ENCODE peak calls at places on chromosomes 1 and 21, in six cellular contexts. One of them, this sample, is unnamed.
A peak's percentile ranks its signal among the peaks of the same experiment; 100 is the strongest.

GRCh38 chr1:178536844-178537371 is 24.0 kb downstream of the TEX35 start:
- DNase-seq in heart right ventricle: peak; percentile 48
- DNase-seq in cardiac muscle cell: no peak
- DNase-seq in uterus: peak; percentile 36
- DNase-seq in neural progenitor cell: no peak
- DNase-seq in fibroblast of lung: peak; percentile 99
- DNase-seq in this sample: peak; percentile 85

GRCh38 chr1:243489681-243490080 is 233.8 kb downstream of the SDCCAG8 start:
- DNase-seq in heart right ventricle: no peak
- DNase-seq in cardiac muscle cell: no peak
- DNase-seq in uterus: no peak
- DNase-seq in neural progenitor cell: no peak
- DNase-seq in fibroblast of lung: no peak
- DNase-seq in this sample: no peak

GRCh38 chr1:214566158-214567104 is 15.0 kb upstream of the PTPN14 start:
- DNase-seq in heart right ventricle: no peak
- DNase-seq in cardiac muscle cell: no peak
- DNase-seq in uterus: no peak
- DNase-seq in neural progenitor cell: no peak
- DNase-seq in fibroblast of lung: peak; percentile 89
- DNase-seq in this sample: no peak

GRCh38 chr21:29245104-29245643 is 53.5 kb upstream of the BACH1 start:
- DNase-seq in heart right ventricle: no peak
- DNase-seq in cardiac muscle cell: no peak
- DNase-seq in uterus: no peak
- DNase-seq in neural progenitor cell: no peak
- DNase-seq in fibroblast of lung: no peak
- DNase-seq in this sample: peak; percentile 49

GRCh38 chr1:58249729-58250586 is 296.6 kb downstream of the OMA1 start:
- DNase-seq in heart right ventricle: peak; percentile 30
- DNase-seq in cardiac muscle cell: peak; percentile 68
- DNase-seq in uterus: peak; percentile 20
- DNase-seq in neural progenitor cell: peak; percentile 86
- DNase-seq in fibroblast of lung: peak; percentile 66
- DNase-seq in this sample: peak; percentile 52

GRCh38 chr21:45302082-45303061 is 14.7 kb upstream of the POFUT2 start:
- DNase-seq in heart right ventricle: peak; percentile 82
- DNase-seq in cardiac muscle cell: no peak
- DNase-seq in uterus: peak; percentile 79
- DNase-seq in neural progenitor cell: no peak
- DNase-seq in fibroblast of lung: no peak
- DNase-seq in this sample: no peak

GRCh38 chr1:26618561-26618960 is 77.3 kb upstream of the ARID1A start:
- DNase-seq in heart right ventricle: no peak
- DNase-seq in cardiac muscle cell: no peak
- DNase-seq in uterus: no peak
- DNase-seq in neural progenitor cell: peak; percentile 24
- DNase-seq in fibroblast of lung: no peak
- DNase-seq in this sample: no peak

GRCh38 chr1:17562375-17562774 is 22.9 kb downstream of the ARHGEF10L start:
- DNase-seq in heart right ventricle: no peak
- DNase-seq in cardiac muscle cell: no peak
- DNase-seq in uterus: no peak
- DNase-seq in neural progenitor cell: no peak
- DNase-seq in fibroblast of lung: no peak
- DNase-seq in this sample: no peak

GRCh38 chr1:167538657-167539056 is 14.9 kb downstream of the CREG1 start:
- DNase-seq in heart right ventricle: no peak
- DNase-seq in cardiac muscle cell: peak; percentile 17
- DNase-seq in uterus: no peak
- DNase-seq in neural progenitor cell: peak; percentile 23
- DNase-seq in fibroblast of lung: no peak
- DNase-seq in this sample: no peak

GRCh38 chr1:243713470-243714186 is 136.4 kb downstream of the AKT3 start:
- DNase-seq in heart right ventricle: no peak
- DNase-seq in cardiac muscle cell: peak; percentile 18
- DNase-seq in uterus: peak; percentile 49
- DNase-seq in neural progenitor cell: peak; percentile 67
- DNase-seq in fibroblast of lung: peak; percentile 69
- DNase-seq in this sample: no peak

GRCh38 chr1:210654176-210654786 is 325.6 kb downstream of the HHAT start:
- DNase-seq in heart right ventricle: no peak
- DNase-seq in cardiac muscle cell: no peak
- DNase-seq in uterus: no peak
- DNase-seq in neural progenitor cell: no peak
- DNase-seq in fibroblast of lung: no peak
- DNase-seq in this sample: peak; percentile 28

GRCh38 chr1:203504400-203505250 is 10.7 kb downstream of the OPTC start:
- DNase-seq in heart right ventricle: peak; percentile 74
- DNase-seq in cardiac muscle cell: peak; percentile 90
- DNase-seq in uterus: peak; percentile 92
- DNase-seq in neural progenitor cell: peak; percentile 91
- DNase-seq in fibroblast of lung: peak; percentile 68
- DNase-seq in this sample: no peak

GRCh38 chr1:59057801-59058200 is 239.1 kb upstream of the FGGY start:
- DNase-seq in heart right ventricle: no peak
- DNase-seq in cardiac muscle cell: no peak
- DNase-seq in uterus: no peak
- DNase-seq in neural progenitor cell: no peak
- DNase-seq in fibroblast of lung: no peak
- DNase-seq in this sample: no peak

GRCh38 chr1:220462756-220463155 is 65.2 kb upstream of the MARK1 start:
- DNase-seq in heart right ventricle: no peak
- DNase-seq in cardiac muscle cell: peak; percentile 45
- DNase-seq in uterus: no peak
- DNase-seq in neural progenitor cell: peak; percentile 79
- DNase-seq in fibroblast of lung: no peak
- DNase-seq in this sample: no peak

GRCh38 chr1:2300851-2301606 is 72.9 kb downstream of the SKI start:
- DNase-seq in heart right ventricle: peak; percentile 84
- DNase-seq in cardiac muscle cell: no peak
- DNase-seq in uterus: peak; percentile 71
- DNase-seq in neural progenitor cell: no peak
- DNase-seq in fibroblast of lung: peak; percentile 37
- DNase-seq in this sample: no peak

GRCh38 chr1:15334995-15335394 is 74.7 kb upstream of the EFHD2 start:
- DNase-seq in heart right ventricle: no peak
- DNase-seq in cardiac muscle cell: no peak
- DNase-seq in uterus: no peak
- DNase-seq in neural progenitor cell: no peak
- DNase-seq in fibroblast of lung: no peak
- DNase-seq in this sample: no peak

GRCh38 chr1:116878804-116879477 is 30.8 kb upstream of the PTGFRN start:
- DNase-seq in heart right ventricle: peak; percentile 40
- DNase-seq in cardiac muscle cell: peak; percentile 56
- DNase-seq in uterus: peak; percentile 65
- DNase-seq in neural progenitor cell: peak; percentile 64
- DNase-seq in fibroblast of lung: peak; percentile 80
- DNase-seq in this sample: peak; percentile 91

GRCh38 chr1:51289676-51290488 is 40.5 kb downstream of the TTC39A start:
- DNase-seq in heart right ventricle: no peak
- DNase-seq in cardiac muscle cell: no peak
- DNase-seq in uterus: no peak
- DNase-seq in neural progenitor cell: no peak
- DNase-seq in fibroblast of lung: no peak
- DNase-seq in this sample: no peak

GRCh38 chr1:162732566-162733335 is 57.8 kb upstream of the HSD17B7 start:
- DNase-seq in heart right ventricle: peak; percentile 64
- DNase-seq in cardiac muscle cell: no peak
- DNase-seq in uterus: peak; percentile 40
- DNase-seq in neural progenitor cell: no peak
- DNase-seq in fibroblast of lung: no peak
- DNase-seq in this sample: no peak

DNA sequence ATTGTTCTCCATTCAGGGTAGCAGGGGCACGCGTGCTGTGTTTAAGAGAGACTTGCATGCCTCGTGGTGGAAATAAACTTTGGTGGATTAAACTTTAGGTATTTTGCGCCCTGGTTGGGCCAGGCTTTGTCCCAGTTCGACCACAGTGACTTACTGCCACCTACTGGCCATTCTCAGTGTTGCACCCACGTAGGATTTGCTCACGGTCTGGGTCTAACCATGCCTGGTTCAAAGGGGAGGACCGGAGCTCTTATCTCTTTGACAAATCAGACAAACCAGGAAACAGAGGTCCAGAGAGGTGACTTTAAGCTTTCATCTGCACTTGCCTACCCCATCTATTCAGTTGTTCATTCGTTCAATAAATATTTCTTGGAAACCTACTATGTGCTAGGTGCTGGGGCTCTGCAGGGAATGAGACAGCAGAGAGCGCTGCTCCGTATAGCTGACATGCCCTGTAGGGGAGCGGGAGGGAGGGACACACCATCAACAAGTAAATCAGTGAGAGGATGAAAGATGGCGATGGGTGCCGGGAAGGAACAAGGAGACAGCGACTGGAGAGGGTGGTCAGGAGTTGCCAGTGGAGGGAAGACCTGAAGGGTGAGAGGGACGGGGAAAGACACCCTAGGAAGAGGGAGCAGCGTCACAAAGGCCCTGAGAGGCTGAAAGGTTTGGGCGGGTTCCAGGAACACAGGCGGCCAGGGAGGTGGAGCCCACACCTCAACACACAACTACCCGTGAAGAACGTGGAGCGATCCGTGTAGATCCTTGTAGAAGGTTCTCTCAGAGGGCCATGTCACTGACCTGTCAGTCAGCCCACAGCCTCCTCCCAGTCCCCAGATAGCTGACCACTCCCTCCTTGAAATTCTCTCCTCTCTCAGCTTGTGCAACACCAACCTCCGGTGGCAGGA is 27.2 kb upstream of the TINAGL1 start:
- DNase-seq in heart right ventricle: peak; percentile 73
- DNase-seq in cardiac muscle cell: peak; percentile 81
- DNase-seq in uterus: peak; percentile 81
- DNase-seq in neural progenitor cell: peak; percentile 87
- DNase-seq in fibroblast of lung: peak; percentile 75
- DNase-seq in this sample: peak; percentile 78
- H3K27ac ChIP-seq in heart right ventricle: peak overlapping the region; percentile 41
- H3K27ac ChIP-seq in cardiac muscle cell: no peak overlapping the region
- H3K27ac ChIP-seq in uterus: peak overlapping the region; percentile 1
- H3K27ac ChIP-seq in neural progenitor cell: no peak overlapping the region
- H3K27ac ChIP-seq in fibroblast of lung: peak overlapping the region; percentile 14
- H3K27ac ChIP-seq in this sample: no peak overlapping the region

GRCh38 chr1:170583186-170583585 is 51.2 kb downstream of the GORAB start:
- DNase-seq in heart right ventricle: no peak
- DNase-seq in cardiac muscle cell: no peak
- DNase-seq in uterus: no peak
- DNase-seq in neural progenitor cell: no peak
- DNase-seq in fibroblast of lung: no peak
- DNase-seq in this sample: no peak
- TF ChIP-seq CTCF in heart right ventricle: no peak
- TF ChIP-seq CTCF in cardiac muscle cell: no peak
- TF ChIP-seq CTCF in uterus: no peak
- TF ChIP-seq CTCF in neural progenitor cell: no peak
- TF ChIP-seq CTCF in fibroblast of lung: no peak
- TF ChIP-seq CTCF in this sample: peak; percentile 50

GRCh38 chr1:75471245-75471644 is 139.7 kb downstream of the SLC44A5 start:
- DNase-seq in heart right ventricle: no peak
- DNase-seq in cardiac muscle cell: no peak
- DNase-seq in uterus: no peak
- DNase-seq in neural progenitor cell: no peak
- DNase-seq in fibroblast of lung: no peak
- DNase-seq in this sample: no peak
- H3K27ac ChIP-seq in heart right ventricle: no peak overlapping the region
- H3K27ac ChIP-seq in cardiac muscle cell: no peak overlapping the region
- H3K27ac ChIP-seq in uterus: no peak overlapping the region
- H3K27ac ChIP-seq in neural progenitor cell: no peak overlapping the region
- H3K27ac ChIP-seq in fibroblast of lung: no peak overlapping the region
- H3K27ac ChIP-seq in this sample: no peak overlapping the region

DNA sequence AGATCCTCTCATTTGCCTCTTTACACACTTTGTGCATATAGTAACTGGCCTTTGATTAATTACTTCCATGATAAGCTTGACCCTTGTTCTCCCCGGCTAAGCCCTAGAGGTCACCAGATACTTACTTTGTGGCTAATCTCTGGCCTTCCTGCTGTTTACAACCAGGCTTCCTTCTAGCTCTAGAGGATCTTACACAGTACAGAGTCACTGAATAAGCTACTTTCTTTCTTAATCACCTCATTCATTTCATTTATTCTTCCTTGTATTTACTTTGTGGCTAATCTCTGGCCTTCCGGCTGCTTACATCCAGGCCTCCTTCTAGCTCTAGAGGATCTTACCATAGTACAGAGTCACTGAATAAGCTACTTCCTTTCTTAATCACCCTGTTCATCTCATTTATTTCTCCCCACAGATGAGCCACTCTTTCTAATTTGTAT is 144.3 kb upstream of the C1orf21 start:
- DNase-seq in heart right ventricle: no peak
- DNase-seq in cardiac muscle cell: peak; percentile 56
- DNase-seq in uterus: no peak
- DNase-seq in neural progenitor cell: peak; percentile 77
- DNase-seq in fibroblast of lung: peak; percentile 71
- DNase-seq in this sample: peak; percentile 13
- TF ChIP-seq CTCF in heart right ventricle: peak; percentile 34
- TF ChIP-seq CTCF in cardiac muscle cell: no peak
- TF ChIP-seq CTCF in uterus: no peak
- TF ChIP-seq CTCF in neural progenitor cell: peak; percentile 50
- TF ChIP-seq CTCF in fibroblast of lung: no peak
- TF ChIP-seq CTCF in this sample: peak; percentile 46

GRCh38 chr1:9373614-9374013 is 80.9 kb downstream of the SPSB1 start:
- DNase-seq in heart right ventricle: no peak
- DNase-seq in cardiac muscle cell: no peak
- DNase-seq in uterus: no peak
- DNase-seq in neural progenitor cell: no peak
- DNase-seq in fibroblast of lung: no peak
- DNase-seq in this sample: no peak
- H3K27ac ChIP-seq in heart right ventricle: no peak overlapping the region
- H3K27ac ChIP-seq in cardiac muscle cell: no peak overlapping the region
- H3K27ac ChIP-seq in uterus: peak overlapping the region; percentile 95
- H3K27ac ChIP-seq in neural progenitor cell: no peak overlapping the region
- H3K27ac ChIP-seq in fibroblast of lung: no peak overlapping the region
- H3K27ac ChIP-seq in this sample: no peak overlapping the region

This sample was measured in foreskin keratinocyte.